ENCODE peak calls at places on chromosomes 5 and 9, in five cellular contexts. One of them, this sample, is unnamed.

GRCh38 chr5:130034872-130035271 is 130.6 kb downstream of the CHSY3 start:
- DNase-seq in GM23248: peak; percentile 24
- DNase-seq in adrenal gland: no peak
- DNase-seq in cardiac muscle cell: peak; percentile 51
- DNase-seq in upper lobe of right lung: no peak
- DNase-seq in this sample: no peak

GRCh38 chr9:72726951-72727350 is 205.5 kb downstream of the TMC1 start:
- DNase-seq in cardiac muscle cell: peak; percentile 23
- DNase-seq in adrenal gland: no peak
- DNase-seq in upper lobe of right lung: no peak
- DNase-seq in GM23248: peak; percentile 13
- DNase-seq in this sample: peak; percentile 16

GRCh38 chr9:12464910-12465512 is 228.2 kb upstream of the TYRP1 start:
- DNase-seq in cardiac muscle cell: peak; percentile 40
- DNase-seq in upper lobe of right lung: no peak
- DNase-seq in adrenal gland: no peak
- DNase-seq in GM23248: peak; percentile 40
- DNase-seq in this sample: no peak

GRCh38 chr5:17398439-17398838 is 99.6 kb upstream of the TAF11L2 start:
- DNase-seq in cardiac muscle cell: peak; percentile 83
- DNase-seq in adrenal gland: no peak
- DNase-seq in upper lobe of right lung: no peak
- DNase-seq in GM23248: peak; percentile 90
- DNase-seq in this sample: peak; percentile 74

GRCh38 chr9:87889065-87889881 is 6.6 kb downstream of the SPATA31E1 start:
- DNase-seq in upper lobe of right lung: peak; percentile 59
- DNase-seq in cardiac muscle cell: no peak
- DNase-seq in adrenal gland: no peak
- DNase-seq in GM23248: no peak
- DNase-seq in this sample: no peak

GRCh38 chr5:76472338-76473336 is 69.6 kb downstream of the IQGAP2 start:
- DNase-seq in cardiac muscle cell: no peak
- DNase-seq in GM23248: no peak
- DNase-seq in adrenal gland: peak; percentile 21
- DNase-seq in upper lobe of right lung: no peak
- DNase-seq in this sample: no peak

GRCh38 chr5:146048994-146049703 is 56.2 kb downstream of the PLAC8L1 start:
- DNase-seq in GM23248: peak; percentile 79
- DNase-seq in adrenal gland: peak; percentile 43
- DNase-seq in cardiac muscle cell: peak; percentile 85
- DNase-seq in upper lobe of right lung: no peak
- DNase-seq in this sample: peak; percentile 62

GRCh38 chr5:144698454-144698853 is 527.8 kb downstream of the KCTD16 start:
- DNase-seq in upper lobe of right lung: no peak
- DNase-seq in GM23248: peak; percentile 55
- DNase-seq in adrenal gland: no peak
- DNase-seq in cardiac muscle cell: no peak
- DNase-seq in this sample: no peak

GRCh38 chr5:111774525-111774924 is 17.5 kb upstream of the NREP start:
- DNase-seq in cardiac muscle cell: peak; percentile 88
- DNase-seq in GM23248: no peak
- DNase-seq in adrenal gland: no peak
- DNase-seq in upper lobe of right lung: peak; percentile 71
- DNase-seq in this sample: no peak

GRCh38 chr9:116639251-116639741 is 47.8 kb upstream of the TRIM32 start:
- DNase-seq in cardiac muscle cell: peak; percentile 33
- DNase-seq in upper lobe of right lung: no peak
- DNase-seq in adrenal gland: no peak
- DNase-seq in GM23248: peak; percentile 78
- DNase-seq in this sample: no peak

GRCh38 chr5:35853652-35854051 is 3.0 kb upstream of the IL7R start:
- DNase-seq in adrenal gland: peak; percentile 78
- DNase-seq in cardiac muscle cell: peak; percentile 36
- DNase-seq in upper lobe of right lung: no peak
- DNase-seq in GM23248: no peak
- DNase-seq in this sample: peak; percentile 31

GRCh38 chr9:120974921-120975320 is 48.3 kb upstream of the TRAF1 start:
- DNase-seq in cardiac muscle cell: no peak
- DNase-seq in GM23248: no peak
- DNase-seq in upper lobe of right lung: no peak
- DNase-seq in adrenal gland: no peak
- DNase-seq in this sample: no peak

DNA sequence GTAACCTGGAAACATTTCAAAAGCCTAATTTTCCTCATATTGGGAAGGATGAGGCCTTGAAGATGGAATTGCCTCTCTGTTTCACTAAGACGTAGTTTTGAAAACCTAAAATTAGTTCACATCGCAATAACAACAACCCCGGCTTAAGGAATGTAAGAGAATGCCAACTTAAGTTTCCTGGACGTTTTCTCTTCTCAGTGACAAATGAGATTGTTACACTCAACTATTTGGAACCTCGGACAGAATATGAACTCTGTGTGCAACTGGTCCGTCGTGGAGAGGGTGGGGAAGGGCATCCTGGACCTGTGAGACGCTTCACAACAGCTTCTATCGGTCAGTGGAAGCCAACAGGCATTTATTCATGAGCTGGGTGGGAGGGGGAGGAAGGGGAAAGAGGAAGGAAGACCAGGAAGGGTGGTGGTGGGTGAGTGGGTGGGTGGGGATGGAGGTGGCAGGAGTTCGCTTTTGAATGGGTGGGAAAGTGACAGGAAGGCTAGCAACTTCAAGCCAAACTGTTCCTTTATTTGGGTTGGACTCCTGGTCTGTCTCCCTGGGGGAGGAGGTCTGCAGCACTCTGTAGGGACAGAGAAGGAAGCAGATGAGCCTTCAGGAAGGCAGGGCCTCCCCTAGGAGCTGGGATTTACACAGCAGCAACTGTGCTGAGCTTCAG is 83.4 kb downstream of the TEK start:
- DNase-seq in upper lobe of right lung: no peak
- DNase-seq in GM23248: no peak
- DNase-seq in adrenal gland: peak; percentile 10
- DNase-seq in cardiac muscle cell: no peak
- DNase-seq in this sample: no peak
- H3K27ac ChIP-seq in upper lobe of right lung: no peak overlapping the region
- H3K27ac ChIP-seq in GM23248: no peak overlapping the region
- H3K27ac ChIP-seq in adrenal gland: peak overlapping the region; percentile 65
- H3K27ac ChIP-seq in cardiac muscle cell: no peak overlapping the region
- H3K27ac ChIP-seq in this sample: no peak overlapping the region

GRCh38 chr9:133250741-133251170 is 24.2 kb downstream of the ABO start:
- DNase-seq in cardiac muscle cell: no peak
- DNase-seq in adrenal gland: no peak
- DNase-seq in GM23248: no peak
- DNase-seq in upper lobe of right lung: peak; percentile 69
- DNase-seq in this sample: peak; percentile 70

GRCh38 chr9:133253268-133253667 is 21.7 kb downstream of the ABO start:
- DNase-seq in cardiac muscle cell: no peak
- DNase-seq in GM23248: no peak
- DNase-seq in upper lobe of right lung: no peak
- DNase-seq in adrenal gland: no peak
- DNase-seq in this sample: no peak

GRCh38 chr9:133252301-133252776 is 22.7 kb downstream of the ABO start:
- DNase-seq in GM23248: no peak
- DNase-seq in cardiac muscle cell: no peak
- DNase-seq in adrenal gland: no peak
- DNase-seq in upper lobe of right lung: peak; percentile 89
- DNase-seq in this sample: no peak

GRCh38 chr9:133249337-133249736 is 25.7 kb downstream of the ABO start:
- DNase-seq in adrenal gland: no peak
- DNase-seq in upper lobe of right lung: no peak
- DNase-seq in cardiac muscle cell: no peak
- DNase-seq in GM23248: no peak
- DNase-seq in this sample: no peak

GRCh38 chr9:133251773-133252172 is 23.2 kb downstream of the ABO start:
- DNase-seq in adrenal gland: no peak
- DNase-seq in GM23248: no peak
- DNase-seq in cardiac muscle cell: no peak
- DNase-seq in upper lobe of right lung: peak; percentile 65
- DNase-seq in this sample: no peak
- H3K4me3 ChIP-seq in adrenal gland: no peak overlapping the region
- H3K4me3 ChIP-seq in GM23248: no peak overlapping the region
- H3K4me3 ChIP-seq in cardiac muscle cell: no peak overlapping the region
- H3K4me3 ChIP-seq in upper lobe of right lung: peak overlapping the region; percentile 40
- H3K4me3 ChIP-seq in this sample: no peak overlapping the region

GRCh38 chr9:101434990-101435389 is 584 bp downstream of the ALDOB start:
- DNase-seq in cardiac muscle cell: no peak
- DNase-seq in GM23248: no peak
- DNase-seq in adrenal gland: no peak
- DNase-seq in upper lobe of right lung: no peak
- DNase-seq in this sample: no peak

GRCh38 chr9:101429736-101430135 is 5.8 kb downstream of the ALDOB start:
- DNase-seq in GM23248: no peak
- DNase-seq in adrenal gland: no peak
- DNase-seq in upper lobe of right lung: no peak
- DNase-seq in cardiac muscle cell: no peak
- DNase-seq in this sample: no peak

GRCh38 chr9:101433229-101433628 is 2.3 kb downstream of the ALDOB start:
- DNase-seq in cardiac muscle cell: no peak
- DNase-seq in adrenal gland: no peak
- DNase-seq in GM23248: no peak
- DNase-seq in upper lobe of right lung: no peak
- DNase-seq in this sample: no peak

GRCh38 chr9:101428909-101429308 is 6.7 kb downstream of the ALDOB start:
- DNase-seq in GM23248: no peak
- DNase-seq in upper lobe of right lung: no peak
- DNase-seq in cardiac muscle cell: no peak
- DNase-seq in adrenal gland: no peak
- DNase-seq in this sample: no peak

DNA sequence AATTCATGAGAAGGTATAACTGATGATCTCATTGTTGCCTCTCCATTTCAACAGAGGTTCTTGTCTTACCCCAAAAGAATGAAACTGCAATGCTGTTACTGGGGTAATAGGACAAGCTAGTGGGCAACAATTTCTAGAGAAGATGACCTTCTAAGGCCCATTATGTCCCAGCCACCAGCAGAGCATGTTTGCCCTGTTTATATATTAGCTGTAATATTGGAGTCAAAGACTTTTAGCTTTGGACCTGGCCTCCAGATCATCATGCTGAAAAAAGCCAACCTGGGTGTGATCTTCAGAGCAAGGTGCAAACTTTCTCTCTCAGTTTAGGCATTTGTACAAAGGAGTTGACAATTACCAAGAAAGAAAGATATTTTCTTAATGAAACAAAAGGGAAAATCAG is 3.4 kb downstream of the ALDOB start:
- DNase-seq in cardiac muscle cell: no peak
- DNase-seq in GM23248: no peak
- DNase-seq in adrenal gland: no peak
- DNase-seq in upper lobe of right lung: no peak
- DNase-seq in this sample: no peak
- H3K27ac ChIP-seq in cardiac muscle cell: no peak overlapping the region
- H3K27ac ChIP-seq in GM23248: no peak overlapping the region
- H3K27ac ChIP-seq in adrenal gland: no peak overlapping the region
- H3K27ac ChIP-seq in upper lobe of right lung: no peak overlapping the region
- H3K27ac ChIP-seq in this sample: no peak overlapping the region

GRCh38 chr5:136006164-136006563 is 22.6 kb upstream of the TGFBI start:
- DNase-seq in upper lobe of right lung: no peak
- DNase-seq in cardiac muscle cell: no peak
- DNase-seq in GM23248: peak; percentile 72
- DNase-seq in adrenal gland: peak; percentile 25
- DNase-seq in this sample: no peak
- H3K4me3 ChIP-seq in upper lobe of right lung: no peak overlapping the region
- H3K4me3 ChIP-seq in cardiac muscle cell: no peak overlapping the region
- H3K4me3 ChIP-seq in GM23248: no peak overlapping the region
- H3K4me3 ChIP-seq in adrenal gland: no peak overlapping the region
- H3K4me3 ChIP-seq in this sample: no peak overlapping the region

GRCh38 chr9:136572596-136573313 is 26.9 kb upstream of the NOTCH1 start:
- DNase-seq in upper lobe of right lung: no peak
- DNase-seq in GM23248: no peak
- DNase-seq in cardiac muscle cell: no peak
- DNase-seq in adrenal gland: no peak
- DNase-seq in this sample: no peak
- H3K27ac ChIP-seq in upper lobe of right lung: no peak overlapping the region
- H3K27ac ChIP-seq in GM23248: no peak overlapping the region
- H3K27ac ChIP-seq in cardiac muscle cell: peak overlapping the region; percentile 97
- H3K27ac ChIP-seq in adrenal gland: no peak overlapping the region
- H3K27ac ChIP-seq in this sample: peak overlapping the region; percentile 25

GRCh38 chr5:72290356-72291133 is 29.5 kb downstream of the MRPS27 start:
- DNase-seq in cardiac muscle cell: no peak
- DNase-seq in upper lobe of right lung: no peak
- DNase-seq in adrenal gland: no peak
- DNase-seq in GM23248: no peak
- DNase-seq in this sample: no peak

GRCh38 chr5:72292411-72292810 is 27.6 kb downstream of the MRPS27 start:
- DNase-seq in GM23248: no peak
- DNase-seq in cardiac muscle cell: no peak
- DNase-seq in upper lobe of right lung: no peak
- DNase-seq in adrenal gland: no peak
- DNase-seq in this sample: peak; percentile 1

GRCh38 chr5:72288923-72289322 is 31.1 kb downstream of the MRPS27 start:
- DNase-seq in cardiac muscle cell: no peak
- DNase-seq in upper lobe of right lung: no peak
- DNase-seq in GM23248: no peak
- DNase-seq in adrenal gland: peak; percentile 16
- DNase-seq in this sample: no peak

GRCh38 chr5:72293495-72294055 is 26.5 kb downstream of the MRPS27 start:
- DNase-seq in cardiac muscle cell: no peak
- DNase-seq in upper lobe of right lung: no peak
- DNase-seq in adrenal gland: no peak
- DNase-seq in GM23248: no peak
- DNase-seq in this sample: no peak

DNA sequence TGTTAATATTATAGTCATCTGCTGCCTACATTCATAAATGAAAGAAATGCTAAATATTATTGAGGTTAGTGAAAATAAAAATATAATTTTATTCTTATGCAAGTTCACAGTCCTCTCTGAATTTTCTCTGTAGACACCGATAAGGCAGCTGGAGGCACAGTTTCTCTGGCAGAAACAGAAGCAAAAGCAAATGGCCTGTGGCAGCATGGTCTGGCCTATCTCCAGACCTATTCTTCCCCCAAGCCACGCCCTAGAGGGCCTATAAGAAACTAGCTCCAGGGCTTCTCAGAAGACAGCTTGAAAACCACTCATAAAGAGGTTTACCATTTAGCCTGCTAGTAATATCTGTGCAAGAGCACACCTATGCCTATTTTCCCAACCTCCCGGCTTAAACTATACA is 28.4 kb downstream of the MRPS27 start:
- DNase-seq in adrenal gland: no peak
- DNase-seq in cardiac muscle cell: no peak
- DNase-seq in GM23248: no peak
- DNase-seq in upper lobe of right lung: no peak
- DNase-seq in this sample: no peak
- H3K4me3 ChIP-seq in adrenal gland: no peak overlapping the region
- H3K4me3 ChIP-seq in cardiac muscle cell: no peak overlapping the region
- H3K4me3 ChIP-seq in GM23248: no peak overlapping the region
- H3K4me3 ChIP-seq in upper lobe of right lung: no peak overlapping the region
- H3K4me3 ChIP-seq in this sample: no peak overlapping the region